ENCODE peak calls at places on chromosome 21, in five cellular contexts. U is lower leg skin; M is stimulated activated CD8-positive, alpha-beta memory T cell treated with anti-CD3 and anti-CD28 coated beads, Interleukin-7, amount 100 ng/mL, for 48 hours; F is activated CD4-positive, alpha-beta T cell treated with anti-CD3 and anti-CD28 coated beads, Interleukin-2, amount 50 U/mL, for 4 hours; C is Daoy. K is an unnamed sample.

GRCh38 chr21:29055080-29055479 is 18.4 kb downstream of the CCT8 start:
- DNase-seq in C (no peak), F (no peak), U (no peak), M (no peak), K (no peak)

GRCh38 chr21:30209571-30209970 is 6.3 kb downstream of the CLDN8 start:
- DNase-seq in M (no peak), F (no peak), C (no peak), U (no peak), K (no peak)

GRCh38 chr21:46500224-46500861 is 41.7 kb downstream of the DIP2A start:
- DNase-seq in C (peak; percentile 35), M (no peak), U (no peak), F (no peak), K (no peak)

GRCh38 chr21:45934570-45934969 is 47.0 kb upstream of the COL6A1 start:
- DNase-seq in C (no peak), F (no peak), M (no peak), U (no peak), K (no peak)

GRCh38 chr21:17819114-17819877 is at the start of gene C21orf91:
- DNase-seq in C (peak; percentile 80), F (peak; percentile 90), U (peak; percentile 85), M (peak; percentile 64), K (peak; percentile 92)

GRCh38 chr21:44940116-44940631 is 345 bp downstream of the SLX9 start:
- DNase-seq in F (no peak), M (no peak), U (no peak), C (no peak), K (no peak)

GRCh38 chr21:45748593-45748992 is 105.1 kb downstream of the PCBP3 start:
- DNase-seq in U (no peak), C (no peak), M (no peak), F (no peak), K (no peak)

GRCh38 chr21:44684077-44684476 is 2.1 kb upstream of the KRTAP12-1 start:
- DNase-seq in C (no peak), U (no peak), F (no peak), M (no peak), K (no peak)

GRCh38 chr21:31530918-31531705 is 128.4 kb upstream of the SOD1 start:
- DNase-seq in U (no peak), M (no peak), F (no peak), C (peak; percentile 78), K (no peak)

GRCh38 chr21:39050839-39051560 is 132.3 kb downstream of the PSMG1 start:
- DNase-seq in C (no peak), U (peak; percentile 60), M (no peak), F (no peak), K (no peak)

GRCh38 chr21:32113486-32113885 is 165.4 kb downstream of the MIS18A start:
- DNase-seq in M (no peak), U (no peak), C (no peak), F (no peak), K (no peak)

GRCh38 chr21:32102426-32102825 is 176.4 kb downstream of the MIS18A start:
- DNase-seq in F (no peak), C (no peak), M (no peak), U (no peak), K (no peak)

GRCh38 chr21:33980276-33980916 is 64.8 kb upstream of the ATP5PO start:
- DNase-seq in M (no peak), C (no peak), U (no peak), F (no peak), K (no peak)

GRCh38 chr21:46286668-46286982 is 483 bp downstream of the YBEY start:
- DNase-seq in C (no peak), M (no peak), U (no peak), F (no peak), K (no peak)

GRCh38 chr21:38223893-38224540 is 32.8 kb upstream of the KCNJ15 start:
- DNase-seq in F (no peak), C (no peak), M (no peak), U (no peak), K (no peak)

GRCh38 chr21:35340273-35340672 is 291.2 kb upstream of the RUNX1 start:
- DNase-seq in C (no peak), U (no peak), M (no peak), F (no peak), K (no peak)

GRCh38 chr21:44951186-44951915 is 11.5 kb downstream of the SLX9 start:
- DNase-seq in C (no peak), F (no peak), M (no peak), U (no peak), K (no peak)

GRCh38 chr21:33205476-33205875 is 24.3 kb upstream of the IFNAR2 start:
- DNase-seq in M (no peak), C (no peak), U (no peak), F (no peak), K (no peak)

GRCh38 chr21:28554660-28555475 is 437.8 kb downstream of the LTN1 start:
- DNase-seq in M (no peak), C (peak; percentile 5), U (no peak), F (no peak), K (no peak)

GRCh38 chr21:45334591-45335081 is 46.9 kb upstream of the POFUT2 start:
- DNase-seq in U (no peak), M (no peak), F (no peak), C (no peak), K (no peak)

GRCh38 chr21:29187939-29188338 is 57.5 kb downstream of the MAP3K7CL start:
- DNase-seq in F (no peak), U (peak; percentile 69), M (no peak), C (peak; percentile 95), K (no peak)

GRCh38 chr21:46375560-46376230 is 51.7 kb downstream of the PCNT start:
- DNase-seq in U (no peak), F (no peak), M (no peak), C (no peak), K (no peak)

GRCh38 chr21:17911628-17912027 is 92.5 kb upstream of the C21orf91 start:
- DNase-seq in F (no peak), C (peak; percentile 15), M (no peak), U (no peak), K (no peak)

GRCh38 chr21:14825405-14826032 is 239.3 kb downstream of the NRIP1 start:
- DNase-seq in M (no peak), C (no peak), U (no peak), F (no peak), K (no peak)

GRCh38 chr21:43302769-43303168 is 124.2 kb downstream of the SIK1 start:
- DNase-seq in U (no peak), F (no peak), C (no peak), M (no peak), K (no peak)

GRCh38 chr21:25862596-25862995 is 127.8 kb downstream of the GABPA start:
- DNase-seq in U (no peak), C (peak; percentile 26), M (no peak), F (no peak), K (no peak)

K was measured in stimulated activated CD4-positive, alpha-beta T cell treated with anti-CD3 and anti-CD28 coated beads, Interleukin-2, amount 100 ng/mL, for 4 hours.